ENCODE peak calls at places on chromosomes 6 and 20, in ten cellular contexts. X is stimulated activated CD8-positive, alpha-beta memory T cell treated with anti-CD3 and anti-CD28 coated beads, Interleukin-15, amount 100 ng/mL, for 48 hours; H is D341Med; S is stimulated activated CD4-positive, alpha-beta T cell treated with anti-CD3 and anti-CD28 coated beads, TNF-alpha, amount 100 ng/mL, for 1 hour; Z is iPS-NIHi11; G is sciatic nerve; K is NCI-H2081; J is IMR-90; P is MV-4-11; O is activated naive CD8-positive, alpha-beta T cell treated with anti-CD3 and anti-CD28 coated beads for 36 hours. B is an unnamed sample.

GRCh38 chr6:43926644-43927524 is 156.9 kb downstream of the VEGFA start:
- DNase-seq in X (no peak), H (peak), S (no peak), Z (peak), G (no peak), K (peak), J (peak), P (peak), O (peak), B (no peak)

GRCh38 chr6:12008366-12009179 is 3.5 kb upstream of the HIVEP1 start:
- DNase-seq in X (peak), H (peak), S (peak), Z (peak), G (peak), K (peak), J (peak), P (peak), O (peak), B (peak)

GRCh38 chr6:6588064-6588923 is at the start of gene LY86:
- DNase-seq in X (no peak), H (no peak), S (no peak), Z (no peak), G (no peak), K (no peak), J (no peak), P (peak), O (no peak), B (peak)

GRCh38 chr6:114142256-114142655 is 171.3 kb upstream of the HDAC2 start:
- DNase-seq in X (no peak), H (no peak), S (no peak), Z (no peak), G (no peak), K (no peak), J (no peak), P (no peak), O (no peak), B (no peak)

GRCh38 chr6:150368762-150369161 is at the start of gene IYD:
- DNase-seq in X (no peak), H (no peak), S (no peak), Z (no peak), G (no peak), K (no peak), J (no peak), P (no peak), O (no peak), B (no peak)

GRCh38 chr6:38713812-38714211 is 1.3 kb upstream of the DNAH8 start:
- DNase-seq in X (peak), H (no peak), S (peak), Z (no peak), G (no peak), K (no peak), J (no peak), P (peak), O (peak), B (no peak)

GRCh38 chr6:7812623-7813022 is 86.7 kb downstream of the BMP6 start:
- DNase-seq in X (no peak), H (no peak), S (no peak), Z (no peak), G (no peak), K (no peak), J (no peak), P (no peak), O (no peak), B (no peak)

GRCh38 chr6:54053893-54054391 is 57.3 kb upstream of the MLIP start:
- DNase-seq in X (no peak), H (no peak), S (no peak), Z (peak), G (no peak), K (no peak), J (peak), P (no peak), O (no peak), B (peak)

GRCh38 chr20:31652917-31653385 is 15.2 kb downstream of the COX4I2 start:
- DNase-seq in X (no peak), H (peak), S (no peak), Z (no peak), G (no peak), K (peak), J (peak), P (no peak), O (no peak), B (no peak)

GRCh38 chr6:14059791-14060436 is 57.7 kb upstream of the CD83 start:
- DNase-seq in X (no peak), H (no peak), S (no peak), Z (no peak), G (no peak), K (peak), J (no peak), P (no peak), O (no peak), B (no peak)

GRCh38 chr20:63972312-63973159 is 2.8 kb upstream of the ZNF512B start:
- DNase-seq in X (no peak), H (peak), S (no peak), Z (no peak), G (no peak), K (no peak), J (no peak), P (no peak), O (no peak), B (no peak)

B was measured in pons.